ENCODE peak calls at places on chromosomes 11 and 22, in nine cellular contexts. One of them, this sample, is unnamed.

GRCh38 chr11:72724851-72725730 is 27.1 kb downstream of the ARAP1 start:
- DNase-seq in epithelial cell of esophagus: peak; percentile 87
- DNase-seq in NAMALWA: peak; percentile 92
- DNase-seq in left ventricle myocardium inferior: peak; percentile 69
- DNase-seq in activated gamma-delta T cell treated with Interleukin-2 at 50 U/mL for 16 hours: peak; percentile 82
- DNase-seq in T-helper 2 cell: peak; percentile 80
- DNase-seq in SW 1271: peak; percentile 85
- DNase-seq in activated CD4-positive, CD25-positive, alpha-beta regulatory T cell treated with anti-CD3 and anti-CD28 coated beads, Interleukin-2, amount 50 U/mL, for 72 hours: peak; percentile 68
- DNase-seq in tibial nerve: peak; percentile 87
- DNase-seq in this sample: peak; percentile 99

GRCh38 chr11:63698976-63699733 is 17.9 kb downstream of the RTN3 start:
- DNase-seq in epithelial cell of esophagus: no peak
- DNase-seq in NAMALWA: no peak
- DNase-seq in left ventricle myocardium inferior: no peak
- DNase-seq in activated gamma-delta T cell treated with Interleukin-2 at 50 U/mL for 16 hours: no peak
- DNase-seq in T-helper 2 cell: no peak
- DNase-seq in SW 1271: no peak
- DNase-seq in activated CD4-positive, CD25-positive, alpha-beta regulatory T cell treated with anti-CD3 and anti-CD28 coated beads, Interleukin-2, amount 50 U/mL, for 72 hours: no peak
- DNase-seq in tibial nerve: no peak
- DNase-seq in this sample: peak; percentile 61

GRCh38 chr11:46382644-46383403 is 1.4 kb downstream of the MDK start:
- DNase-seq in epithelial cell of esophagus: peak; percentile 57
- DNase-seq in NAMALWA: no peak
- DNase-seq in left ventricle myocardium inferior: no peak
- DNase-seq in activated gamma-delta T cell treated with Interleukin-2 at 50 U/mL for 16 hours: no peak
- DNase-seq in T-helper 2 cell: no peak
- DNase-seq in SW 1271: peak; percentile 69
- DNase-seq in activated CD4-positive, CD25-positive, alpha-beta regulatory T cell treated with anti-CD3 and anti-CD28 coated beads, Interleukin-2, amount 50 U/mL, for 72 hours: no peak
- DNase-seq in tibial nerve: no peak
- DNase-seq in this sample: peak; percentile 69

GRCh38 chr22:19904881-19905618 is 36.5 kb upstream of the COMT start:
- DNase-seq in epithelial cell of esophagus: no peak
- DNase-seq in NAMALWA: no peak
- DNase-seq in left ventricle myocardium inferior: no peak
- DNase-seq in activated gamma-delta T cell treated with Interleukin-2 at 50 U/mL for 16 hours: no peak
- DNase-seq in T-helper 2 cell: no peak
- DNase-seq in SW 1271: no peak
- DNase-seq in activated CD4-positive, CD25-positive, alpha-beta regulatory T cell treated with anti-CD3 and anti-CD28 coated beads, Interleukin-2, amount 50 U/mL, for 72 hours: no peak
- DNase-seq in tibial nerve: no peak
- DNase-seq in this sample: no peak

GRCh38 chr11:77250881-77251640 is 50.4 kb downstream of the GDPD4 start:
- DNase-seq in epithelial cell of esophagus: peak; percentile 87
- DNase-seq in NAMALWA: no peak
- DNase-seq in left ventricle myocardium inferior: no peak
- DNase-seq in activated gamma-delta T cell treated with Interleukin-2 at 50 U/mL for 16 hours: no peak
- DNase-seq in T-helper 2 cell: no peak
- DNase-seq in SW 1271: peak; percentile 78
- DNase-seq in activated CD4-positive, CD25-positive, alpha-beta regulatory T cell treated with anti-CD3 and anti-CD28 coated beads, Interleukin-2, amount 50 U/mL, for 72 hours: no peak
- DNase-seq in tibial nerve: no peak
- DNase-seq in this sample: peak; percentile 81

GRCh38 chr11:111526501-111526900 is 11.9 kb downstream of the HOATZ start:
- DNase-seq in epithelial cell of esophagus: peak; percentile 87
- DNase-seq in NAMALWA: no peak
- DNase-seq in left ventricle myocardium inferior: no peak
- DNase-seq in activated gamma-delta T cell treated with Interleukin-2 at 50 U/mL for 16 hours: no peak
- DNase-seq in T-helper 2 cell: no peak
- DNase-seq in SW 1271: peak; percentile 82
- DNase-seq in activated CD4-positive, CD25-positive, alpha-beta regulatory T cell treated with anti-CD3 and anti-CD28 coated beads, Interleukin-2, amount 50 U/mL, for 72 hours: no peak
- DNase-seq in tibial nerve: no peak
- DNase-seq in this sample: no peak

GRCh38 chr22:25334091-25334490 is 114.7 kb downstream of the CRYBB2 start:
- DNase-seq in epithelial cell of esophagus: peak; percentile 33
- DNase-seq in NAMALWA: peak; percentile 68
- DNase-seq in left ventricle myocardium inferior: peak; percentile 28
- DNase-seq in activated gamma-delta T cell treated with Interleukin-2 at 50 U/mL for 16 hours: peak; percentile 12
- DNase-seq in T-helper 2 cell: no peak
- DNase-seq in SW 1271: no peak
- DNase-seq in activated CD4-positive, CD25-positive, alpha-beta regulatory T cell treated with anti-CD3 and anti-CD28 coated beads, Interleukin-2, amount 50 U/mL, for 72 hours: peak; percentile 63
- DNase-seq in tibial nerve: no peak
- DNase-seq in this sample: peak; percentile 91

GRCh38 chr11:78432058-78432515 is 14.5 kb upstream of the GAB2 start:
- DNase-seq in epithelial cell of esophagus: no peak
- DNase-seq in NAMALWA: peak; percentile 17
- DNase-seq in left ventricle myocardium inferior: no peak
- DNase-seq in activated gamma-delta T cell treated with Interleukin-2 at 50 U/mL for 16 hours: no peak
- DNase-seq in T-helper 2 cell: no peak
- DNase-seq in SW 1271: no peak
- DNase-seq in activated CD4-positive, CD25-positive, alpha-beta regulatory T cell treated with anti-CD3 and anti-CD28 coated beads, Interleukin-2, amount 50 U/mL, for 72 hours: no peak
- DNase-seq in tibial nerve: no peak
- DNase-seq in this sample: peak; percentile 88

GRCh38 chr11:106152824-106153223 is 75.4 kb downstream of the AASDHPPT start:
- DNase-seq in epithelial cell of esophagus: peak; percentile 67
- DNase-seq in NAMALWA: no peak
- DNase-seq in left ventricle myocardium inferior: no peak
- DNase-seq in activated gamma-delta T cell treated with Interleukin-2 at 50 U/mL for 16 hours: no peak
- DNase-seq in T-helper 2 cell: no peak
- DNase-seq in SW 1271: no peak
- DNase-seq in activated CD4-positive, CD25-positive, alpha-beta regulatory T cell treated with anti-CD3 and anti-CD28 coated beads, Interleukin-2, amount 50 U/mL, for 72 hours: no peak
- DNase-seq in tibial nerve: no peak
- DNase-seq in this sample: no peak

GRCh38 chr22:20552913-20553401 is 45.5 kb downstream of the MED15 start:
- DNase-seq in epithelial cell of esophagus: no peak
- DNase-seq in NAMALWA: no peak
- DNase-seq in left ventricle myocardium inferior: no peak
- DNase-seq in activated gamma-delta T cell treated with Interleukin-2 at 50 U/mL for 16 hours: no peak
- DNase-seq in T-helper 2 cell: no peak
- DNase-seq in SW 1271: no peak
- DNase-seq in activated CD4-positive, CD25-positive, alpha-beta regulatory T cell treated with anti-CD3 and anti-CD28 coated beads, Interleukin-2, amount 50 U/mL, for 72 hours: no peak
- DNase-seq in tibial nerve: no peak
- DNase-seq in this sample: no peak

GRCh38 chr22:26585104-26585790 is 4.7 kb downstream of the TPST2 start:
- DNase-seq in epithelial cell of esophagus: peak; percentile 66
- DNase-seq in NAMALWA: no peak
- DNase-seq in left ventricle myocardium inferior: peak; percentile 78
- DNase-seq in activated gamma-delta T cell treated with Interleukin-2 at 50 U/mL for 16 hours: no peak
- DNase-seq in T-helper 2 cell: no peak
- DNase-seq in SW 1271: peak; percentile 16
- DNase-seq in activated CD4-positive, CD25-positive, alpha-beta regulatory T cell treated with anti-CD3 and anti-CD28 coated beads, Interleukin-2, amount 50 U/mL, for 72 hours: no peak
- DNase-seq in tibial nerve: no peak
- DNase-seq in this sample: peak; percentile 92

GRCh38 chr22:28002181-28002700 is 83.2 kb upstream of the PITPNB start:
- DNase-seq in epithelial cell of esophagus: no peak
- DNase-seq in NAMALWA: no peak
- DNase-seq in left ventricle myocardium inferior: no peak
- DNase-seq in activated gamma-delta T cell treated with Interleukin-2 at 50 U/mL for 16 hours: no peak
- DNase-seq in T-helper 2 cell: no peak
- DNase-seq in SW 1271: no peak
- DNase-seq in activated CD4-positive, CD25-positive, alpha-beta regulatory T cell treated with anti-CD3 and anti-CD28 coated beads, Interleukin-2, amount 50 U/mL, for 72 hours: no peak
- DNase-seq in tibial nerve: no peak
- DNase-seq in this sample: peak; percentile 16

GRCh38 chr11:2290351-2290841 is 11.3 kb downstream of the C11orf21 start:
- DNase-seq in epithelial cell of esophagus: no peak
- DNase-seq in NAMALWA: no peak
- DNase-seq in left ventricle myocardium inferior: no peak
- DNase-seq in activated gamma-delta T cell treated with Interleukin-2 at 50 U/mL for 16 hours: no peak
- DNase-seq in T-helper 2 cell: no peak
- DNase-seq in SW 1271: no peak
- DNase-seq in activated CD4-positive, CD25-positive, alpha-beta regulatory T cell treated with anti-CD3 and anti-CD28 coated beads, Interleukin-2, amount 50 U/mL, for 72 hours: no peak
- DNase-seq in tibial nerve: no peak
- DNase-seq in this sample: no peak

GRCh38 chr11:1193326-1194230 is 29.3 kb upstream of the MUC5B start:
- DNase-seq in epithelial cell of esophagus: no peak
- DNase-seq in NAMALWA: no peak
- DNase-seq in left ventricle myocardium inferior: peak; percentile 11
- DNase-seq in activated gamma-delta T cell treated with Interleukin-2 at 50 U/mL for 16 hours: no peak
- DNase-seq in T-helper 2 cell: no peak
- DNase-seq in SW 1271: no peak
- DNase-seq in activated CD4-positive, CD25-positive, alpha-beta regulatory T cell treated with anti-CD3 and anti-CD28 coated beads, Interleukin-2, amount 50 U/mL, for 72 hours: peak; percentile 19
- DNase-seq in tibial nerve: no peak
- DNase-seq in this sample: no peak

GRCh38 chr11:5489571-5490357 is 1.3 kb downstream of the OR52D1 start:
- DNase-seq in epithelial cell of esophagus: peak; percentile 20
- DNase-seq in NAMALWA: no peak
- DNase-seq in left ventricle myocardium inferior: no peak
- DNase-seq in activated gamma-delta T cell treated with Interleukin-2 at 50 U/mL for 16 hours: no peak
- DNase-seq in T-helper 2 cell: no peak
- DNase-seq in SW 1271: no peak
- DNase-seq in activated CD4-positive, CD25-positive, alpha-beta regulatory T cell treated with anti-CD3 and anti-CD28 coated beads, Interleukin-2, amount 50 U/mL, for 72 hours: no peak
- DNase-seq in tibial nerve: no peak
- DNase-seq in this sample: no peak

GRCh38 chr11:72781313-72782080 is 12.3 kb downstream of the STARD10 start:
- DNase-seq in epithelial cell of esophagus: peak; percentile 40
- DNase-seq in NAMALWA: no peak
- DNase-seq in left ventricle myocardium inferior: peak; percentile 45
- DNase-seq in activated gamma-delta T cell treated with Interleukin-2 at 50 U/mL for 16 hours: peak; percentile 44
- DNase-seq in T-helper 2 cell: peak; percentile 62
- DNase-seq in SW 1271: no peak
- DNase-seq in activated CD4-positive, CD25-positive, alpha-beta regulatory T cell treated with anti-CD3 and anti-CD28 coated beads, Interleukin-2, amount 50 U/mL, for 72 hours: no peak
- DNase-seq in tibial nerve: no peak
- DNase-seq in this sample: peak; percentile 68

GRCh38 chr11:85977751-85978160 is 91.1 kb downstream of the PICALM start:
- DNase-seq in epithelial cell of esophagus: no peak
- DNase-seq in NAMALWA: no peak
- DNase-seq in left ventricle myocardium inferior: no peak
- DNase-seq in activated gamma-delta T cell treated with Interleukin-2 at 50 U/mL for 16 hours: no peak
- DNase-seq in T-helper 2 cell: no peak
- DNase-seq in SW 1271: no peak
- DNase-seq in activated CD4-positive, CD25-positive, alpha-beta regulatory T cell treated with anti-CD3 and anti-CD28 coated beads, Interleukin-2, amount 50 U/mL, for 72 hours: no peak
- DNase-seq in tibial nerve: no peak
- DNase-seq in this sample: no peak

GRCh38 chr11:86848132-86848531 is 47.8 kb downstream of the PRSS23 start:
- DNase-seq in epithelial cell of esophagus: no peak
- DNase-seq in NAMALWA: no peak
- DNase-seq in left ventricle myocardium inferior: no peak
- DNase-seq in activated gamma-delta T cell treated with Interleukin-2 at 50 U/mL for 16 hours: no peak
- DNase-seq in T-helper 2 cell: no peak
- DNase-seq in SW 1271: no peak
- DNase-seq in activated CD4-positive, CD25-positive, alpha-beta regulatory T cell treated with anti-CD3 and anti-CD28 coated beads, Interleukin-2, amount 50 U/mL, for 72 hours: no peak
- DNase-seq in tibial nerve: no peak
- DNase-seq in this sample: no peak

GRCh38 chr11:3122775-3123201 is 42.3 kb downstream of the OSBPL5 start:
- DNase-seq in epithelial cell of esophagus: no peak
- DNase-seq in NAMALWA: no peak
- DNase-seq in left ventricle myocardium inferior: peak; percentile 18
- DNase-seq in activated gamma-delta T cell treated with Interleukin-2 at 50 U/mL for 16 hours: no peak
- DNase-seq in T-helper 2 cell: no peak
- DNase-seq in SW 1271: no peak
- DNase-seq in activated CD4-positive, CD25-positive, alpha-beta regulatory T cell treated with anti-CD3 and anti-CD28 coated beads, Interleukin-2, amount 50 U/mL, for 72 hours: no peak
- DNase-seq in tibial nerve: no peak
- DNase-seq in this sample: no peak

GRCh38 chr11:104095791-104096190 is 59.4 kb downstream of the DDI1 start:
- DNase-seq in epithelial cell of esophagus: no peak
- DNase-seq in NAMALWA: peak; percentile 15
- DNase-seq in left ventricle myocardium inferior: no peak
- DNase-seq in activated gamma-delta T cell treated with Interleukin-2 at 50 U/mL for 16 hours: no peak
- DNase-seq in T-helper 2 cell: no peak
- DNase-seq in SW 1271: no peak
- DNase-seq in activated CD4-positive, CD25-positive, alpha-beta regulatory T cell treated with anti-CD3 and anti-CD28 coated beads, Interleukin-2, amount 50 U/mL, for 72 hours: no peak
- DNase-seq in tibial nerve: no peak
- DNase-seq in this sample: no peak

GRCh38 chr11:132056689-132057088 is 686.3 kb downstream of the NTM start:
- DNase-seq in epithelial cell of esophagus: no peak
- DNase-seq in NAMALWA: no peak
- DNase-seq in left ventricle myocardium inferior: no peak
- DNase-seq in activated gamma-delta T cell treated with Interleukin-2 at 50 U/mL for 16 hours: no peak
- DNase-seq in T-helper 2 cell: no peak
- DNase-seq in SW 1271: no peak
- DNase-seq in activated CD4-positive, CD25-positive, alpha-beta regulatory T cell treated with anti-CD3 and anti-CD28 coated beads, Interleukin-2, amount 50 U/mL, for 72 hours: no peak
- DNase-seq in tibial nerve: no peak
- DNase-seq in this sample: no peak